ENCODE peak calls at places on chromosomes 11 and 22, in ten cellular contexts. Z is PC-3, O is heart right ventricle, L is K562, F is spleen, B is thoracic aorta, K is SJCRH30, M is mesendoderm, V is fibroblast of lung, N is colonic mucosa. D is an unnamed sample. For H3K4me1, the result is how much of the 10 kb centered on the place peaks cover.

GRCh38 chr11:36349345-36350136 is 53.5 kb downstream of the PRR5L start:
- DNase-seq in K (no peak), F (no peak), L (no peak), N (peak), Z (no peak), O (peak), B (no peak), V (no peak), M (no peak), D (peak)

GRCh38 chr11:11416502-11416901 is 63.5 kb upstream of the CSNK2A3 start:
- DNase-seq in O (no peak), F (no peak), N (no peak), B (no peak), V (peak), L (no peak), M (no peak), K (peak), Z (peak), D (no peak)

GRCh38 chr11:13216019-13217006 is 61.3 kb upstream of the BMAL1 start:
- DNase-seq in K (peak), L (no peak), Z (peak), N (no peak), B (no peak), F (no peak), V (peak), M (peak), O (no peak), D (peak)

GRCh38 chr22:35742342-35743100 is 24.8 kb downstream of the APOL5 start:
- DNase-seq in K (no peak), L (peak), B (no peak), O (peak), F (no peak), N (no peak), V (peak), Z (peak), M (peak), D (no peak)

GRCh38 chr11:96567667-96568066 is 177.9 kb downstream of the JRKL start:
- DNase-seq in F (no peak), B (no peak), K (no peak), L (no peak), Z (no peak), M (peak), N (no peak), O (no peak), V (no peak), D (no peak)

GRCh38 chr11:125481531-125481930 is 14.5 kb downstream of the FEZ1 start:
- DNase-seq in K (no peak), N (no peak), Z (no peak), B (no peak), F (no peak), V (no peak), O (no peak), M (no peak), L (no peak), D (peak)

GRCh38 chr11:95339554-95339953 is 108.6 kb upstream of the SESN3 start:
- DNase-seq in V (no peak), M (no peak), B (no peak), N (no peak), K (no peak), Z (no peak), O (no peak), F (no peak), L (no peak), D (no peak)

GRCh38 chr11:121767433-121767832 is 314.7 kb upstream of the SORL1-AS1 start:
- DNase-seq in N (no peak), K (no peak), B (no peak), Z (no peak), O (no peak), L (no peak), V (peak), F (no peak), M (no peak), D (no peak)

GRCh38 chr11:130209128-130209932 is 49.7 kb downstream of the ST14 start:
- DNase-seq in V (no peak), N (peak), M (no peak), K (no peak), B (no peak), Z (no peak), L (no peak), O (no peak), F (no peak), D (no peak)

GRCh38 chr11:73996161-73996747 is 12.6 kb downstream of the UCP3 start:
- DNase-seq in K (no peak), M (no peak), B (no peak), O (no peak), N (peak), F (peak), Z (peak), L (no peak), V (no peak), D (no peak)

GRCh38 chr22:20205964-20206708 is 55.3 kb upstream of the CCDC188 start:
- DNase-seq in Z (peak), F (peak), M (peak), O (peak), L (peak), V (peak), K (peak), N (peak), B (no peak), D (no peak)

GRCh38 chr22:20204281-20204680 is 53.4 kb upstream of the CCDC188 start:
- DNase-seq in M (no peak), N (no peak), K (no peak), Z (no peak), B (no peak), V (no peak), L (no peak), F (no peak), O (no peak), D (no peak)

GRCh38 chr22:20205464-20205963 is 54.7 kb upstream of the CCDC188 start:
- DNase-seq in Z (no peak), O (no peak), N (no peak), V (no peak), B (no peak), K (no peak), F (no peak), L (no peak), M (no peak), D (no peak)

GRCh38 chr22:20203142-20204099 is 52.6 kb upstream of the CCDC188 start:
- DNase-seq in N (no peak), B (no peak), M (peak), K (no peak), V (peak), O (no peak), F (no peak), L (peak), Z (peak), D (peak)

GRCh38 chr22:20204821-20205220 is 54.0 kb upstream of the CCDC188 start:
- DNase-seq in O (no peak), M (no peak), F (no peak), N (no peak), K (no peak), V (no peak), L (no peak), B (no peak), Z (no peak), D (no peak)
- H3K4me1 ChIP-seq in O (under half), M (under half), F (under half), N (under half), K (under half), V (under half), L (half or more), B (under half), Z (under half), D (under half)

GRCh38 chr11:2691355-2691761 is 8.4 kb downstream of the KCNQ1OT1 start:
- DNase-seq in M (no peak), F (no peak), Z (no peak), O (no peak), L (no peak), B (no peak), V (no peak), N (no peak), K (no peak), D (no peak)

GRCh38 chr11:2693271-2693833 is 6.4 kb downstream of the KCNQ1OT1 start:
- DNase-seq in O (no peak), F (peak), M (peak), V (no peak), Z (no peak), L (no peak), B (no peak), K (no peak), N (no peak), D (peak)

GRCh38 chr11:2693851-2694261 is 5.9 kb downstream of the KCNQ1OT1 start:
- DNase-seq in L (no peak), O (no peak), F (peak), B (no peak), M (peak), Z (peak), V (no peak), K (no peak), N (no peak), D (no peak)

GRCh38 chr11:2690596-2691354 is 9.0 kb downstream of the KCNQ1OT1 start:
- DNase-seq in L (no peak), O (no peak), B (no peak), V (no peak), M (peak), N (no peak), Z (no peak), F (peak), K (no peak), D (no peak)

GRCh38 chr11:2691991-2692841 is 7.6 kb downstream of the KCNQ1OT1 start:
- DNase-seq in L (no peak), F (peak), K (peak), M (peak), O (no peak), V (no peak), B (no peak), Z (peak), N (no peak), D (peak)
- H3K4me1 ChIP-seq in L (under half), F (under half), K (under half), M (under half), O (half or more), V (under half), B (under half), Z (under half), N (under half), D (under half)

GRCh38 chr22:29146101-29146560 is 59.6 kb upstream of the EMID1 start:
- DNase-seq in F (peak), B (no peak), Z (no peak), M (no peak), V (no peak), L (no peak), N (no peak), O (no peak), K (no peak), D (no peak)
- H3K4me1 ChIP-seq in F (under half), B (under half), Z (under half), M (under half), V (under half), L (under half), N (under half), O (under half), K (under half), D (under half)

GRCh38 chr11:132126973-132127900 is 756.8 kb downstream of the NTM start:
- DNase-seq in N (peak), M (peak), K (peak), L (no peak), B (no peak), Z (peak), F (no peak), V (peak), O (peak), D (peak)

GRCh38 chr11:132125855-132126841 is 755.7 kb downstream of the NTM start:
- DNase-seq in O (no peak), B (no peak), M (peak), Z (peak), F (no peak), N (no peak), V (peak), K (peak), L (no peak), D (peak)

GRCh38 chr11:132131962-132132361 is 761.5 kb downstream of the NTM start:
- DNase-seq in K (no peak), M (peak), V (no peak), L (no peak), F (no peak), B (no peak), N (no peak), O (no peak), Z (no peak), D (no peak)

GRCh38 chr11:132134322-132134721 is 763.9 kb downstream of the NTM start:
- DNase-seq in O (no peak), Z (peak), V (peak), F (no peak), N (no peak), M (no peak), B (no peak), K (no peak), L (no peak), D (no peak)

GRCh38 chr11:132131051-132131450 is 760.6 kb downstream of the NTM start:
- DNase-seq in L (no peak), V (no peak), N (no peak), O (no peak), M (no peak), Z (no peak), F (no peak), B (no peak), K (no peak), D (no peak)
- H3K4me1 ChIP-seq in L (under half), V (under half), N (under half), O (under half), M (under half), Z (under half), F (under half), B (under half), K (under half), D (under half)

GRCh38 chr22:30291334-30291892 is 2.1 kb upstream of the CASTOR1 start:
- DNase-seq in M (no peak), Z (no peak), K (no peak), F (no peak), O (no peak), V (no peak), N (no peak), B (no peak), L (no peak), D (no peak)

GRCh38 chr22:30294066-30294465 is 4.8 kb upstream of the CASTOR1 start:
- DNase-seq in K (no peak), N (no peak), L (no peak), B (no peak), Z (no peak), M (no peak), V (no peak), O (no peak), F (no peak), D (no peak)

GRCh38 chr22:30290318-30290678 is 993 bp upstream of the CASTOR1 start:
- DNase-seq in M (no peak), V (no peak), K (peak), L (no peak), F (no peak), N (no peak), B (no peak), O (peak), Z (no peak), D (no peak)

GRCh38 chr22:30290679-30291333 is 1.5 kb upstream of the CASTOR1 start:
- DNase-seq in O (peak), F (peak), N (peak), Z (peak), V (peak), M (peak), K (peak), L (no peak), B (peak), D (peak)

GRCh38 chr22:30292069-30292970 is 3.0 kb upstream of the CASTOR1 start:
- DNase-seq in O (no peak), M (no peak), B (no peak), L (no peak), V (no peak), K (no peak), Z (no peak), F (no peak), N (no peak), D (no peak)
- H3K4me1 ChIP-seq in O (under half), M (under half), B (under half), L (under half), V (under half), K (under half), Z (under half), F (under half), N (under half), D (under half)

D was measured in neural progenitor cell.